ENCODE peak calls at places on chromosomes 4 and X, in eight cellular contexts. C is GM23338, S is left ventricle myocardium inferior, Y is mammary epithelial cell, E is fibroblast of villous mesenchyme, L is fibroblast of lung, O is heart right ventricle, U is PC-3. B is an unnamed sample.

GRCh38 chr4:128830906-128831525 is 21.5 kb downstream of the JADE1 start:
- DNase-seq in C (no peak), S (no peak), Y (no peak), E (peak), L (peak), O (no peak), U (no peak), B (no peak)

GRCh38 chr4:55127521-55127920 is 2.1 kb upstream of the KDR start:
- DNase-seq in C (no peak), S (no peak), Y (no peak), E (no peak), L (peak), O (no peak), U (no peak), B (no peak)

GRCh38 chr4:62835579-62835978 is 1573.7 kb downstream of the TECRL start:
- DNase-seq in C (no peak), S (no peak), Y (no peak), E (no peak), L (no peak), O (no peak), U (no peak), B (no peak)

GRCh38 chr4:180189639-180190038 is 2053.6 kb upstream of the TENM3 start:
- DNase-seq in C (no peak), S (no peak), Y (no peak), E (no peak), L (no peak), O (no peak), U (no peak), B (no peak)

GRCh38 chrX:31524182-31524581 is 452.3 kb upstream of the FTHL17 start:
- DNase-seq in C (no peak), S (no peak), Y (no peak), E (no peak), L (peak), O (no peak), U (no peak), B (no peak)

GRCh38 chr4:1006856-1007255 is 4.6 kb upstream of the FGFRL1 start:
- DNase-seq in C (no peak), S (no peak), Y (no peak), E (no peak), L (no peak), O (no peak), U (no peak), B (no peak)

GRCh38 chr4:86818211-86818610 is 31.0 kb downstream of the SLC10A6 start:
- DNase-seq in C (no peak), S (no peak), Y (no peak), E (peak), L (peak), O (no peak), U (no peak), B (no peak)

GRCh38 chr4:72886602-72887001 is 182.9 kb downstream of the COX18 start:
- DNase-seq in C (peak), S (no peak), Y (no peak), E (no peak), L (no peak), O (no peak), U (peak), B (peak)

GRCh38 chrX:6228720-6229119 is at the start of gene NLGN4X:
- DNase-seq in C (peak), S (no peak), Y (no peak), E (no peak), L (peak), O (no peak), U (no peak), B (no peak)

GRCh38 chrX:10749113-10749512 is 128.7 kb upstream of the MID1 start:
- DNase-seq in C (no peak), S (no peak), Y (peak), E (no peak), L (peak), O (no peak), U (no peak), B (no peak)

GRCh38 chrX:71870337-71871098 is 40.1 kb upstream of the NHSL2 start:
- DNase-seq in C (peak), S (no peak), Y (peak), E (no peak), L (peak), O (no peak), U (peak), B (no peak)

GRCh38 chrX:65532016-65532415 is 2.6 kb downstream of the LAS1L start:
- DNase-seq in C (no peak), S (no peak), Y (no peak), E (no peak), L (no peak), O (no peak), U (no peak), B (peak)

GRCh38 chrX:10033360-10034007 is 66.3 kb downstream of the CLDN34 start:
- DNase-seq in C (no peak), S (no peak), Y (no peak), E (peak), L (no peak), O (no peak), U (peak), B (peak)

GRCh38 chrX:295136-295535 is 14.0 kb downstream of the PLCXD1 start:
- DNase-seq in C (no peak), S (no peak), Y (no peak), E (no peak), L (no peak), O (no peak), U (no peak), B (no peak)

GRCh38 chrX:135421537-135421931 is 210 bp upstream of the SMIM10L2A start:
- DNase-seq in C (peak), S (peak), Y (peak), E (peak), L (peak), O (peak), U (peak), B (peak)

GRCh38 chr4:55912249-55912648 is 36.5 kb upstream of the CEP135 start:
- DNase-seq in C (no peak), S (no peak), Y (peak), E (no peak), L (no peak), O (no peak), U (no peak), B (peak)

GRCh38 chr4:140135529-140136021 is 18.4 kb downstream of the MAML3 start:
- DNase-seq in C (no peak), S (peak), Y (no peak), E (peak), L (peak), O (peak), U (peak), B (no peak)

GRCh38 chr4:71711044-71711984 is 72.6 kb downstream of the GC start:
- DNase-seq in C (no peak), S (no peak), Y (no peak), E (no peak), L (no peak), O (no peak), U (no peak), B (no peak)

GRCh38 chr4:71713611-71714203 is 70.2 kb downstream of the GC start:
- DNase-seq in C (peak), S (no peak), Y (peak), E (peak), L (peak), O (peak), U (peak), B (peak)

GRCh38 chr4:71711985-71712348 is 71.9 kb downstream of the GC start:
- DNase-seq in C (no peak), S (no peak), Y (no peak), E (no peak), L (peak), O (no peak), U (no peak), B (peak)

DNA sequence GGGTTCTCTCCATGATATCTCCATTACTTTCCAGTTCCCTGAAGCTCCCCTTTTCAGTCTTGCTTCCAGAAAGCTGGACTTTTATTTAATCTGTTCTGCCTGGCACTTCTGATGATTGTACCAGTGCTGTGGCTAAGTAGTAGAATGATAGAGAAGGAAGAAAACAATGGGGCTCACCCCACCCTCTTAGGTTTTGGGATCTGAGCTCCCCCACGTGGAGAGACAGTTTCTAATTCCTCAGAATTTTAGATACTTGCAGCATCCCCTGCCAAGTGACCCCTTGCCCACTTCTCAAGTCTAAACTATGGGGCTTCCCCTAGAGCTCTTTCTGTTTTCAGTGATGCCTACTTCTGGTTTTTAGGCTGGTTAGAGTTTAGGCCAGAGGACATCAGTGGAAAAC is 73.9 kb downstream of the GC start:
- DNase-seq in C (peak), S (no peak), Y (no peak), E (no peak), L (no peak), O (no peak), U (peak), B (peak)
- TF ChIP-seq CTCF in C (peak), S (no peak), Y (no peak), E (peak), L (peak), O (no peak), U (peak), B (peak)

GRCh38 chr4:109355835-109356234 is 53.4 kb upstream of the COL25A1 start:
- DNase-seq in C (no peak), S (no peak), Y (no peak), E (no peak), L (no peak), O (no peak), U (no peak), B (no peak)
- H3K4me3 ChIP-seq in C (no peak), S (no peak), Y (no peak), E (no peak), L (no peak), O (no peak), U (no peak), B (no peak)

GRCh38 chr4:2436301-2436700 is 17.5 kb downstream of the CFAP99 start:
- DNase-seq in C (no peak), S (no peak), Y (peak), E (no peak), L (no peak), O (no peak), U (no peak), B (no peak)
- TF ChIP-seq CTCF in C (peak), S (peak), Y (no peak), E (peak), L (peak), O (peak), U (peak), B (no peak)

GRCh38 chrX:23228950-23229448 is 105.7 kb upstream of the PTCHD1 start:
- DNase-seq in C (peak), S (no peak), Y (no peak), E (no peak), L (no peak), O (peak), U (no peak), B (peak)
- H3K4me3 ChIP-seq in C (no peak), S (no peak), Y (no peak), E (no peak), L (no peak), O (no peak), U (no peak), B (no peak)

GRCh38 chrX:51035746-51036145 is 125.2 kb downstream of the BMP15 start:
- DNase-seq in C (no peak), S (no peak), Y (no peak), E (no peak), L (no peak), O (no peak), U (no peak), B (no peak)
- TF ChIP-seq CTCF in C (no peak), S (no peak), Y (no peak), E (no peak), L (no peak), O (no peak), U (no peak), B (no peak)

GRCh38 chr4:6272863-6273660 is 3.4 kb downstream of the WFS1 start:
- DNase-seq in C (no peak), S (no peak), Y (peak), E (peak), L (peak), O (peak), U (peak), B (peak)

GRCh38 chr4:6275898-6276563 is 6.4 kb downstream of the WFS1 start:
- DNase-seq in C (no peak), S (no peak), Y (no peak), E (peak), L (no peak), O (peak), U (no peak), B (no peak)

GRCh38 chr4:6271701-6272465 is 2.2 kb downstream of the WFS1 start:
- DNase-seq in C (no peak), S (peak), Y (no peak), E (no peak), L (no peak), O (peak), U (peak), B (no peak)

GRCh38 chr4:6275351-6275750 is 5.7 kb downstream of the WFS1 start:
- DNase-seq in C (no peak), S (no peak), Y (no peak), E (no peak), L (no peak), O (no peak), U (no peak), B (no peak)

DNA sequence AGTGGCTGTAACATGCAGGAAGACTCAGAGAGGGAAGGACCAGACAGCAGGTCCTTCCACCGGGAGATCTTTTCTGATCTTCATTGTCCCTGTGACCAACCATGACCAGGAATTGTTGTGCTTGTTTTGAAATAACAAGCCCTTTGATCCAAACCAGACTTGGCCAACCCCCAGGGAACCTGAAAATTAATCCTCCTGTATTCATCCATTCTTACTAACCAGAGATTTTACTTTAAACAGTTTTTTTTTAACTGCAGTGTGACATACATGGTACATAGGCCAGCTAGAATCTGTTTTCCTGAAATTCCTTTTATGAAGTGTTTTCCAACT is 4.0 kb downstream of the WFS1 start:
- DNase-seq in C (no peak), S (no peak), Y (no peak), E (peak), L (no peak), O (no peak), U (peak), B (no peak)
- H3K4me3 ChIP-seq in C (no peak), S (peak), Y (no peak), E (no peak), L (no peak), O (no peak), U (peak), B (no peak)

GRCh38 chrX:81114757-81115156 is 87.0 kb downstream of the HMGN5 start:
- DNase-seq in C (no peak), S (no peak), Y (no peak), E (no peak), L (no peak), O (no peak), U (no peak), B (no peak)
- TF ChIP-seq CTCF in C (no peak), S (no peak), Y (no peak), E (no peak), L (no peak), O (no peak), U (no peak), B (no peak)

DNA sequence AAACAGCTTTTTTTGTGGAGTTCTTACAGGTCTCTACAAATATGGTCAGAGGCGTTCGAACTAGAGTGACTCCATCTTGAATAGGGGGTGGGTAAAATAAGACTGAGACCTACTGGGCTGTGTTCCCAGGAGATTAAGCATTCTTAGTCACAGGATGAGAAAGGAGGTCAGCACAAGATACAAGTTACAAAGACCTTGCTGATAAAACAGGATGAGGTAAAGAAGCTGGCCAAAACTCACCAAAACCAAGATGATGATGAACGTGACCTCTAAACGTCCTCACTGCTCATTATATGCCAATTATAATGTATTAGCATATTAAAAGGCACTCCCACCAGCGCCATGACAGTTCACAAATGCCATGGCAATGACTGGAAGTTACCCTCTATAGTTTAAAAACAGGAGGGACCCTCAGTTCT is 42.8 kb upstream of the SPP1 start:
- DNase-seq in C (peak), S (no peak), Y (no peak), E (no peak), L (no peak), O (no peak), U (no peak), B (no peak)
- H3K4me3 ChIP-seq in C (no peak), S (no peak), Y (no peak), E (no peak), L (no peak), O (no peak), U (no peak), B (no peak)

B was measured in bronchial epithelial cell.